ENCODE peak calls at places on chromosomes 12 and 14, in seven cellular contexts. One of them, this sample, is unnamed.

GRCh38 chr12:118058881-118059644 is 1.9 kb downstream of the WSB2 start:
- DNase-seq in esophagus squamous epithelium: no peak
- DNase-seq in suprapubic skin: no peak
- DNase-seq in transverse colon: no peak
- DNase-seq in IMR-90: peak
- DNase-seq in upper lobe of left lung: no peak
- DNase-seq in HCT116: no peak
- DNase-seq in this sample: no peak

GRCh38 chr12:100573499-100574261 is at the start of gene GAS2L3:
- DNase-seq in esophagus squamous epithelium: no peak
- DNase-seq in suprapubic skin: peak
- DNase-seq in transverse colon: peak
- DNase-seq in IMR-90: peak
- DNase-seq in upper lobe of left lung: peak
- DNase-seq in HCT116: peak
- DNase-seq in this sample: peak

GRCh38 chr14:92603309-92604257 is 90.0 kb downstream of the RIN3 start:
- DNase-seq in esophagus squamous epithelium: no peak
- DNase-seq in suprapubic skin: no peak
- DNase-seq in transverse colon: peak
- DNase-seq in IMR-90: peak
- DNase-seq in upper lobe of left lung: peak
- DNase-seq in HCT116: no peak
- DNase-seq in this sample: no peak

GRCh38 chr14:50053935-50054334 is 62.4 kb downstream of the VCPKMT start:
- DNase-seq in esophagus squamous epithelium: no peak
- DNase-seq in suprapubic skin: no peak
- DNase-seq in transverse colon: no peak
- DNase-seq in IMR-90: no peak
- DNase-seq in upper lobe of left lung: no peak
- DNase-seq in HCT116: no peak
- DNase-seq in this sample: no peak

GRCh38 chr14:73747386-73748211 is 33.4 kb upstream of the PNMA1 start:
- DNase-seq in esophagus squamous epithelium: no peak
- DNase-seq in suprapubic skin: no peak
- DNase-seq in transverse colon: no peak
- DNase-seq in IMR-90: no peak
- DNase-seq in upper lobe of left lung: no peak
- DNase-seq in HCT116: no peak
- DNase-seq in this sample: no peak

GRCh38 chr14:95256011-95256775 is 63.5 kb downstream of the CLMN start:
- DNase-seq in esophagus squamous epithelium: no peak
- DNase-seq in suprapubic skin: no peak
- DNase-seq in transverse colon: no peak
- DNase-seq in IMR-90: no peak
- DNase-seq in upper lobe of left lung: no peak
- DNase-seq in HCT116: no peak
- DNase-seq in this sample: no peak

GRCh38 chr14:93033983-93034670 is 81.6 kb downstream of the ITPK1 start:
- DNase-seq in esophagus squamous epithelium: no peak
- DNase-seq in suprapubic skin: no peak
- DNase-seq in transverse colon: no peak
- DNase-seq in IMR-90: no peak
- DNase-seq in upper lobe of left lung: no peak
- DNase-seq in HCT116: no peak
- DNase-seq in this sample: no peak

GRCh38 chr14:104939666-104940410 is 15.2 kb downstream of the PLD4 start:
- DNase-seq in esophagus squamous epithelium: no peak
- DNase-seq in suprapubic skin: peak
- DNase-seq in transverse colon: no peak
- DNase-seq in IMR-90: no peak
- DNase-seq in upper lobe of left lung: no peak
- DNase-seq in HCT116: no peak
- DNase-seq in this sample: no peak

GRCh38 chr12:6367065-6367968 is 8.0 kb downstream of the SCNN1A start:
- DNase-seq in esophagus squamous epithelium: no peak
- DNase-seq in suprapubic skin: no peak
- DNase-seq in transverse colon: no peak
- DNase-seq in IMR-90: peak
- DNase-seq in upper lobe of left lung: no peak
- DNase-seq in HCT116: no peak
- DNase-seq in this sample: no peak

GRCh38 chr12:34396861-34397590 is 374.7 kb downstream of the ALG10 start:
- DNase-seq in esophagus squamous epithelium: no peak
- DNase-seq in suprapubic skin: peak
- DNase-seq in transverse colon: peak
- DNase-seq in IMR-90: no peak
- DNase-seq in upper lobe of left lung: peak
- DNase-seq in HCT116: no peak
- DNase-seq in this sample: peak

GRCh38 chr12:92118826-92119536 is 26.7 kb downstream of the BTG1 start:
- DNase-seq in esophagus squamous epithelium: no peak
- DNase-seq in suprapubic skin: no peak
- DNase-seq in transverse colon: no peak
- DNase-seq in IMR-90: no peak
- DNase-seq in upper lobe of left lung: no peak
- DNase-seq in HCT116: no peak
- DNase-seq in this sample: no peak

GRCh38 chr12:52285851-52286530 is 5.3 kb downstream of the KRT81 start:
- DNase-seq in esophagus squamous epithelium: no peak
- DNase-seq in suprapubic skin: peak
- DNase-seq in transverse colon: no peak
- DNase-seq in IMR-90: no peak
- DNase-seq in upper lobe of left lung: no peak
- DNase-seq in HCT116: no peak
- DNase-seq in this sample: no peak

GRCh38 chr14:57961793-57962075 is 95.8 kb upstream of the SLC35F4 start:
- DNase-seq in esophagus squamous epithelium: no peak
- DNase-seq in suprapubic skin: no peak
- DNase-seq in transverse colon: no peak
- DNase-seq in IMR-90: no peak
- DNase-seq in upper lobe of left lung: no peak
- DNase-seq in HCT116: no peak
- DNase-seq in this sample: no peak

GRCh38 chr12:103175625-103176024 is 218.2 kb downstream of the ASCL1 start:
- DNase-seq in esophagus squamous epithelium: no peak
- DNase-seq in suprapubic skin: no peak
- DNase-seq in transverse colon: no peak
- DNase-seq in IMR-90: no peak
- DNase-seq in upper lobe of left lung: no peak
- DNase-seq in HCT116: no peak
- DNase-seq in this sample: no peak

GRCh38 chr12:52190860-52191729 is 719 bp downstream of the KRT80 start:
- DNase-seq in esophagus squamous epithelium: no peak
- DNase-seq in suprapubic skin: no peak
- DNase-seq in transverse colon: no peak
- DNase-seq in IMR-90: peak
- DNase-seq in upper lobe of left lung: no peak
- DNase-seq in HCT116: no peak
- DNase-seq in this sample: no peak

GRCh38 chr12:112992541-112993398 is 14.5 kb downstream of the OAS2 start:
- DNase-seq in esophagus squamous epithelium: no peak
- DNase-seq in suprapubic skin: no peak
- DNase-seq in transverse colon: peak
- DNase-seq in IMR-90: peak
- DNase-seq in upper lobe of left lung: no peak
- DNase-seq in HCT116: peak
- DNase-seq in this sample: peak

GRCh38 chr14:41609704-41610183 is 3.1 kb downstream of the LRFN5 start:
- DNase-seq in esophagus squamous epithelium: no peak
- DNase-seq in suprapubic skin: peak
- DNase-seq in transverse colon: no peak
- DNase-seq in IMR-90: peak
- DNase-seq in upper lobe of left lung: no peak
- DNase-seq in HCT116: no peak
- DNase-seq in this sample: peak

GRCh38 chr12:130526813-130527212 is 189.1 kb downstream of the PIWIL1 start:
- DNase-seq in esophagus squamous epithelium: no peak
- DNase-seq in suprapubic skin: no peak
- DNase-seq in transverse colon: peak
- DNase-seq in IMR-90: no peak
- DNase-seq in upper lobe of left lung: no peak
- DNase-seq in HCT116: no peak
- DNase-seq in this sample: no peak

GRCh38 chr14:77014004-77014604 is 14.4 kb downstream of the IRF2BPL start:
- DNase-seq in esophagus squamous epithelium: no peak
- DNase-seq in suprapubic skin: no peak
- DNase-seq in transverse colon: no peak
- DNase-seq in IMR-90: peak
- DNase-seq in upper lobe of left lung: no peak
- DNase-seq in HCT116: no peak
- DNase-seq in this sample: peak

GRCh38 chr12:88579572-88579940 is 715 bp downstream of the KITLG start:
- DNase-seq in esophagus squamous epithelium: no peak
- DNase-seq in suprapubic skin: no peak
- DNase-seq in transverse colon: peak
- DNase-seq in IMR-90: no peak
- DNase-seq in upper lobe of left lung: peak
- DNase-seq in HCT116: no peak
- DNase-seq in this sample: peak

GRCh38 chr12:26373606-26374495 is 178.5 kb downstream of the SSPN start:
- DNase-seq in esophagus squamous epithelium: no peak
- DNase-seq in suprapubic skin: no peak
- DNase-seq in transverse colon: no peak
- DNase-seq in IMR-90: no peak
- DNase-seq in upper lobe of left lung: no peak
- DNase-seq in HCT116: no peak
- DNase-seq in this sample: no peak

GRCh38 chr12:19937161-19937560 is 431.2 kb upstream of the PDE3A start:
- DNase-seq in esophagus squamous epithelium: no peak
- DNase-seq in suprapubic skin: no peak
- DNase-seq in transverse colon: no peak
- DNase-seq in IMR-90: no peak
- DNase-seq in upper lobe of left lung: no peak
- DNase-seq in HCT116: no peak
- DNase-seq in this sample: no peak

GRCh38 chr14:69692542-69693053 is 74.3 kb upstream of the SRSF5 start:
- DNase-seq in esophagus squamous epithelium: no peak
- DNase-seq in suprapubic skin: no peak
- DNase-seq in transverse colon: no peak
- DNase-seq in IMR-90: no peak
- DNase-seq in upper lobe of left lung: no peak
- DNase-seq in HCT116: no peak
- DNase-seq in this sample: no peak

GRCh38 chr14:69693145-69693544 is 73.8 kb upstream of the SRSF5 start:
- DNase-seq in esophagus squamous epithelium: no peak
- DNase-seq in suprapubic skin: no peak
- DNase-seq in transverse colon: peak
- DNase-seq in IMR-90: no peak
- DNase-seq in upper lobe of left lung: peak
- DNase-seq in HCT116: no peak
- DNase-seq in this sample: peak

GRCh38 chr14:69695664-69696527 is 71.0 kb upstream of the SRSF5 start:
- DNase-seq in esophagus squamous epithelium: no peak
- DNase-seq in suprapubic skin: no peak
- DNase-seq in transverse colon: peak
- DNase-seq in IMR-90: peak
- DNase-seq in upper lobe of left lung: peak
- DNase-seq in HCT116: no peak
- DNase-seq in this sample: no peak

GRCh38 chr14:69694730-69695663 is 71.9 kb upstream of the SRSF5 start:
- DNase-seq in esophagus squamous epithelium: no peak
- DNase-seq in suprapubic skin: no peak
- DNase-seq in transverse colon: no peak
- DNase-seq in IMR-90: peak
- DNase-seq in upper lobe of left lung: peak
- DNase-seq in HCT116: no peak
- DNase-seq in this sample: no peak

DNA sequence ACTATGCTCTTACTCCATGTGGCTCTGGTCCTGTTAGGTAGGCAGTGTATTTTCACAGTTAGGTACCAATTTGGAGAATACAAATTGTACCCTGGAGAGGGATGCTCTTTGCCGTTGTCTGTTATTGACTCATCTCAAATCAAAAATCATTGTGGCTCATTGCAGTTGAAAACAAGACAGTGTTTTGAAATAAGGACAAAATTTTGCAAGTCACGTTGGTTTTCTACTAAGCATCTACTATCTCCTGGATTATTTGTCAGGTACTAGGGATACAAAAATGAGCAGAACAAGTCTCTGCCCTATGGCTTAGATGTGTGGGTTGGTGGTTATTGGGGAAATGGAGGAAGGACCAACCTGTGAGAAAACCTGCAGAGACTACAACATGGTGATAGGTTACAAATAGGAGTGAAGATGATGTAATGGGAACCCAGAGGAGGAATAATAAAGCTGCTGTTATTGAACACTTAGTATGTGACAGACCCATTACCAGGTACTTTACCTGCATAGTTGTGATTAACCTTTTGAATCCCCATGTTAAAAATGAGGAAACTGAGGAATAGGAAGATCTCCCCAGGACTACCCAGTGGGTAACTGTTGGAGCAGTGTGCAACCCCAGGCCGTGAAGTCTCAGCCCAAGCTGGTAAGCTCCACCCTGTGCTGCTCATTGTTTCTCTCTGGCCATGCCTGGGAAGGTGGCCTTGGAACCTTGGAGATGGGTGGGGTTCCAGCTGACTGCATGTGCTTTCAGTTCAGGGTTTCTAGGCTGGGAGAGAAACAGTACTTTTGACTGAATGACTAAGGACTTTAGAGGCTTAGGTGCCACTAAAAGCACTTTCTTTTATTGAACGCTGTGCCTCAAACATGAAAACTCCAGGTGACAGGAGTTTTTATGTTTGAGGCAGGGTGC is 72.9 kb upstream of the SRSF5 start:
- DNase-seq in esophagus squamous epithelium: no peak
- DNase-seq in suprapubic skin: no peak
- DNase-seq in transverse colon: peak
- DNase-seq in IMR-90: no peak
- DNase-seq in upper lobe of left lung: peak
- DNase-seq in HCT116: no peak
- DNase-seq in this sample: peak
- H3K4me3 ChIP-seq in esophagus squamous epithelium: no peak
- H3K4me3 ChIP-seq in suprapubic skin: no peak
- H3K4me3 ChIP-seq in transverse colon: no peak
- H3K4me3 ChIP-seq in IMR-90: no peak
- H3K4me3 ChIP-seq in upper lobe of left lung: no peak
- H3K4me3 ChIP-seq in HCT116: no peak
- H3K4me3 ChIP-seq in this sample: no peak

GRCh38 chr14:70086685-70087379 is 101.9 kb downstream of the SLC8A3 start:
- DNase-seq in esophagus squamous epithelium: no peak
- DNase-seq in suprapubic skin: no peak
- DNase-seq in transverse colon: peak
- DNase-seq in IMR-90: peak
- DNase-seq in upper lobe of left lung: no peak
- DNase-seq in HCT116: peak
- DNase-seq in this sample: no peak
- TF ChIP-seq CTCF in esophagus squamous epithelium: peak
- TF ChIP-seq CTCF in suprapubic skin: no peak
- TF ChIP-seq CTCF in transverse colon: peak
- TF ChIP-seq CTCF in IMR-90: peak
- TF ChIP-seq CTCF in upper lobe of left lung: peak
- TF ChIP-seq CTCF in HCT116: peak
- TF ChIP-seq CTCF in this sample: no peak

GRCh38 chr12:2833810-2834209 is 1.0 kb downstream of the NRIP2 start:
- DNase-seq in esophagus squamous epithelium: no peak
- DNase-seq in suprapubic skin: no peak
- DNase-seq in transverse colon: no peak
- DNase-seq in IMR-90: no peak
- DNase-seq in upper lobe of left lung: no peak
- DNase-seq in HCT116: no peak
- DNase-seq in this sample: no peak
- TF ChIP-seq POLR2A in esophagus squamous epithelium: no peak
- TF ChIP-seq POLR2A in suprapubic skin: no peak
- TF ChIP-seq POLR2A in transverse colon: no peak
- TF ChIP-seq POLR2A in IMR-90: no peak
- TF ChIP-seq POLR2A in upper lobe of left lung: no peak
- TF ChIP-seq POLR2A in HCT116: no peak
- TF ChIP-seq POLR2A in this sample: no peak

GRCh38 chr12:57836442-57837375 is 9.8 kb downstream of the CTDSP2 start:
- DNase-seq in esophagus squamous epithelium: no peak
- DNase-seq in suprapubic skin: no peak
- DNase-seq in transverse colon: peak
- DNase-seq in IMR-90: peak
- DNase-seq in upper lobe of left lung: peak
- DNase-seq in HCT116: no peak
- DNase-seq in this sample: peak
- H3K4me3 ChIP-seq in esophagus squamous epithelium: peak
- H3K4me3 ChIP-seq in suprapubic skin: peak
- H3K4me3 ChIP-seq in transverse colon: no peak
- H3K4me3 ChIP-seq in IMR-90: no peak
- H3K4me3 ChIP-seq in upper lobe of left lung: peak
- H3K4me3 ChIP-seq in HCT116: no peak
- H3K4me3 ChIP-seq in this sample: peak